ENCODE peak calls at places on chromosome 22, in eight cellular contexts. One of them, this sample, is unnamed.

GRCh38 chr22:17300926-17301325 is 68.3 kb upstream of the CECR2 start:
- DNase-seq in kidney epithelial cell: no peak
- DNase-seq in fibroblast of villous mesenchyme: no peak
- DNase-seq in Calu3: no peak
- DNase-seq in lower leg skin: no peak
- DNase-seq in transverse colon: no peak
- DNase-seq in astrocyte of the cerebellum: no peak
- DNase-seq in astrocyte of the spinal cord: no peak
- DNase-seq in this sample: no peak

GRCh38 chr22:43750751-43751150 is 61.4 kb downstream of the EFCAB6 start:
- DNase-seq in kidney epithelial cell: no peak
- DNase-seq in fibroblast of villous mesenchyme: no peak
- DNase-seq in Calu3: no peak
- DNase-seq in lower leg skin: no peak
- DNase-seq in transverse colon: no peak
- DNase-seq in astrocyte of the cerebellum: no peak
- DNase-seq in astrocyte of the spinal cord: no peak
- DNase-seq in this sample: no peak

GRCh38 chr22:30239421-30240405 is 6.8 kb downstream of the LIF start:
- DNase-seq in kidney epithelial cell: no peak
- DNase-seq in fibroblast of villous mesenchyme: no peak
- DNase-seq in Calu3: peak
- DNase-seq in lower leg skin: no peak
- DNase-seq in transverse colon: no peak
- DNase-seq in astrocyte of the cerebellum: no peak
- DNase-seq in astrocyte of the spinal cord: no peak
- DNase-seq in this sample: no peak

GRCh38 chr22:30205281-30206115 is 41.1 kb downstream of the LIF start:
- DNase-seq in kidney epithelial cell: peak
- DNase-seq in fibroblast of villous mesenchyme: peak
- DNase-seq in Calu3: no peak
- DNase-seq in lower leg skin: peak
- DNase-seq in transverse colon: no peak
- DNase-seq in astrocyte of the cerebellum: peak
- DNase-seq in astrocyte of the spinal cord: peak
- DNase-seq in this sample: peak

GRCh38 chr22:17774206-17774927 is at the start of gene BID:
- DNase-seq in kidney epithelial cell: no peak
- DNase-seq in fibroblast of villous mesenchyme: no peak
- DNase-seq in Calu3: peak
- DNase-seq in lower leg skin: no peak
- DNase-seq in transverse colon: peak
- DNase-seq in astrocyte of the cerebellum: no peak
- DNase-seq in astrocyte of the spinal cord: no peak
- DNase-seq in this sample: no peak

GRCh38 chr22:27331526-27332281 is 469.9 kb downstream of the MN1 start:
- DNase-seq in kidney epithelial cell: no peak
- DNase-seq in fibroblast of villous mesenchyme: peak
- DNase-seq in Calu3: peak
- DNase-seq in lower leg skin: no peak
- DNase-seq in transverse colon: peak
- DNase-seq in astrocyte of the cerebellum: no peak
- DNase-seq in astrocyte of the spinal cord: peak
- DNase-seq in this sample: peak

GRCh38 chr22:32574397-32574796 is 99.8 kb downstream of the FBXO7 start:
- DNase-seq in kidney epithelial cell: no peak
- DNase-seq in fibroblast of villous mesenchyme: no peak
- DNase-seq in Calu3: no peak
- DNase-seq in lower leg skin: no peak
- DNase-seq in transverse colon: no peak
- DNase-seq in astrocyte of the cerebellum: no peak
- DNase-seq in astrocyte of the spinal cord: no peak
- DNase-seq in this sample: no peak

GRCh38 chr22:27238935-27239510 is 562.5 kb downstream of the MN1 start:
- DNase-seq in kidney epithelial cell: peak
- DNase-seq in fibroblast of villous mesenchyme: peak
- DNase-seq in Calu3: peak
- DNase-seq in lower leg skin: no peak
- DNase-seq in transverse colon: no peak
- DNase-seq in astrocyte of the cerebellum: peak
- DNase-seq in astrocyte of the spinal cord: peak
- DNase-seq in this sample: peak

GRCh38 chr22:23838686-23839468 is at the start of gene DERL3:
- DNase-seq in kidney epithelial cell: peak
- DNase-seq in fibroblast of villous mesenchyme: peak
- DNase-seq in Calu3: peak
- DNase-seq in lower leg skin: peak
- DNase-seq in transverse colon: peak
- DNase-seq in astrocyte of the cerebellum: peak
- DNase-seq in astrocyte of the spinal cord: peak
- DNase-seq in this sample: peak
- TF ChIP-seq CTCF in kidney epithelial cell: no peak
- TF ChIP-seq CTCF in fibroblast of villous mesenchyme: no peak
- TF ChIP-seq CTCF in Calu3: no peak
- TF ChIP-seq CTCF in lower leg skin: no peak
- TF ChIP-seq CTCF in transverse colon: no peak
- TF ChIP-seq CTCF in astrocyte of the cerebellum: no peak
- TF ChIP-seq CTCF in astrocyte of the spinal cord: no peak
- TF ChIP-seq CTCF in this sample: no peak

GRCh38 chr22:42169055-42169469 is 38.5 kb upstream of the CYP2D6 start:
- DNase-seq in kidney epithelial cell: no peak
- DNase-seq in fibroblast of villous mesenchyme: peak
- DNase-seq in Calu3: peak
- DNase-seq in lower leg skin: no peak
- DNase-seq in transverse colon: peak
- DNase-seq in astrocyte of the cerebellum: peak
- DNase-seq in astrocyte of the spinal cord: peak
- DNase-seq in this sample: no peak

GRCh38 chr22:42171946-42172345 is 41.3 kb upstream of the CYP2D6 start:
- DNase-seq in kidney epithelial cell: no peak
- DNase-seq in fibroblast of villous mesenchyme: no peak
- DNase-seq in Calu3: no peak
- DNase-seq in lower leg skin: no peak
- DNase-seq in transverse colon: no peak
- DNase-seq in astrocyte of the cerebellum: no peak
- DNase-seq in astrocyte of the spinal cord: no peak
- DNase-seq in this sample: no peak

GRCh38 chr22:42171417-42171816 is 40.8 kb upstream of the CYP2D6 start:
- DNase-seq in kidney epithelial cell: no peak
- DNase-seq in fibroblast of villous mesenchyme: no peak
- DNase-seq in Calu3: no peak
- DNase-seq in lower leg skin: no peak
- DNase-seq in transverse colon: no peak
- DNase-seq in astrocyte of the cerebellum: no peak
- DNase-seq in astrocyte of the spinal cord: no peak
- DNase-seq in this sample: no peak

GRCh38 chr22:42172385-42173172 is 42.0 kb upstream of the CYP2D6 start:
- DNase-seq in kidney epithelial cell: no peak
- DNase-seq in fibroblast of villous mesenchyme: no peak
- DNase-seq in Calu3: no peak
- DNase-seq in lower leg skin: no peak
- DNase-seq in transverse colon: peak
- DNase-seq in astrocyte of the cerebellum: no peak
- DNase-seq in astrocyte of the spinal cord: peak
- DNase-seq in this sample: peak

GRCh38 chr22:42170946-42171345 is 40.3 kb upstream of the CYP2D6 start:
- DNase-seq in kidney epithelial cell: no peak
- DNase-seq in fibroblast of villous mesenchyme: no peak
- DNase-seq in Calu3: no peak
- DNase-seq in lower leg skin: no peak
- DNase-seq in transverse colon: no peak
- DNase-seq in astrocyte of the cerebellum: no peak
- DNase-seq in astrocyte of the spinal cord: no peak
- DNase-seq in this sample: no peak
- TF ChIP-seq CTCF in kidney epithelial cell: no peak
- TF ChIP-seq CTCF in fibroblast of villous mesenchyme: no peak
- TF ChIP-seq CTCF in Calu3: no peak
- TF ChIP-seq CTCF in lower leg skin: no peak
- TF ChIP-seq CTCF in transverse colon: no peak
- TF ChIP-seq CTCF in astrocyte of the cerebellum: no peak
- TF ChIP-seq CTCF in astrocyte of the spinal cord: no peak
- TF ChIP-seq CTCF in this sample: no peak

GRCh38 chr22:22398530-22399327 is 109.8 kb downstream of the ZNF280B start:
- DNase-seq in kidney epithelial cell: no peak
- DNase-seq in fibroblast of villous mesenchyme: no peak
- DNase-seq in Calu3: no peak
- DNase-seq in lower leg skin: no peak
- DNase-seq in transverse colon: no peak
- DNase-seq in astrocyte of the cerebellum: no peak
- DNase-seq in astrocyte of the spinal cord: no peak
- DNase-seq in this sample: no peak

GRCh38 chr22:22397292-22397870 is 111.2 kb downstream of the ZNF280B start:
- DNase-seq in kidney epithelial cell: peak
- DNase-seq in fibroblast of villous mesenchyme: peak
- DNase-seq in Calu3: peak
- DNase-seq in lower leg skin: no peak
- DNase-seq in transverse colon: no peak
- DNase-seq in astrocyte of the cerebellum: no peak
- DNase-seq in astrocyte of the spinal cord: peak
- DNase-seq in this sample: no peak

GRCh38 chr22:22400099-22400498 is 108.4 kb downstream of the ZNF280B start:
- DNase-seq in kidney epithelial cell: no peak
- DNase-seq in fibroblast of villous mesenchyme: no peak
- DNase-seq in Calu3: no peak
- DNase-seq in lower leg skin: no peak
- DNase-seq in transverse colon: no peak
- DNase-seq in astrocyte of the cerebellum: no peak
- DNase-seq in astrocyte of the spinal cord: no peak
- DNase-seq in this sample: no peak

GRCh38 chr22:22396741-22397291 is 111.7 kb downstream of the ZNF280B start:
- DNase-seq in kidney epithelial cell: no peak
- DNase-seq in fibroblast of villous mesenchyme: no peak
- DNase-seq in Calu3: no peak
- DNase-seq in lower leg skin: no peak
- DNase-seq in transverse colon: no peak
- DNase-seq in astrocyte of the cerebellum: no peak
- DNase-seq in astrocyte of the spinal cord: no peak
- DNase-seq in this sample: no peak

GRCh38 chr22:22397875-22398524 is 110.5 kb downstream of the ZNF280B start:
- DNase-seq in kidney epithelial cell: no peak
- DNase-seq in fibroblast of villous mesenchyme: no peak
- DNase-seq in Calu3: no peak
- DNase-seq in lower leg skin: no peak
- DNase-seq in transverse colon: no peak
- DNase-seq in astrocyte of the cerebellum: no peak
- DNase-seq in astrocyte of the spinal cord: no peak
- DNase-seq in this sample: no peak
- TF ChIP-seq CTCF in kidney epithelial cell: no peak
- TF ChIP-seq CTCF in fibroblast of villous mesenchyme: no peak
- TF ChIP-seq CTCF in Calu3: no peak
- TF ChIP-seq CTCF in lower leg skin: no peak
- TF ChIP-seq CTCF in transverse colon: no peak
- TF ChIP-seq CTCF in astrocyte of the cerebellum: no peak
- TF ChIP-seq CTCF in astrocyte of the spinal cord: no peak
- TF ChIP-seq CTCF in this sample: no peak

DNA sequence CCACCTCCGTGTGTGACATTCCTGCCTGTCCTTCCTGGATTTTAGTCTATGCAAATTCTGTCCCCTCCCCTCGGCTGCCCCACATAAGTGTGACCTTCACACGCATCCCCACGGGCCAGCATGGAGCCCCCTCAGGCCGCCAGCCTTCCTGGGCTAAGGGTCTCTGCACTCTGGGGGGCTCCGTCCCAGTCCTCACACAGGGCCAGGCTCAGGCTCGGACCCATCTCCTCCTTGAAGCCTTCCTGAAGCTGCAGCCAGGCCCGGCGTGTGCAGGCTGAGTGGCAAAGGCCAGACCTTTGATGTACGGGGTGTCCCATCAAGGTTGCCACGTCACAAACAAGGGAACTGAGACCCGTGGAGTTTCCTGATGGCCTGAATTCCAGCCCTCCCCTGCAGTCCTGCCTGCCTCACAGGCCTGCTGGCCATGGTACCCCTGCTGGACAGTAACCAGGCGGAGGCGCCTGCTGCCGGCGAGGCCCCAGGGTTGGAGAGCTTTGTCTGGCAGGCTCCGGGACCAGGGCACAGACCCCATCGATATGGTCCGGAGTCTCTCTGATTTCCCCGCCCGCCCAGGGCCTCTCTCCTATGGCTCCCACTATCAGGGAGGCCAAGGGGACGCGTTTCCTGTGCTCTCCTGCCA is 791.7 kb downstream of the BRD1 start:
- DNase-seq in kidney epithelial cell: no peak
- DNase-seq in fibroblast of villous mesenchyme: no peak
- DNase-seq in Calu3: no peak
- DNase-seq in lower leg skin: no peak
- DNase-seq in transverse colon: no peak
- DNase-seq in astrocyte of the cerebellum: no peak
- DNase-seq in astrocyte of the spinal cord: no peak
- DNase-seq in this sample: no peak
- TF ChIP-seq CTCF in kidney epithelial cell: no peak
- TF ChIP-seq CTCF in fibroblast of villous mesenchyme: no peak
- TF ChIP-seq CTCF in Calu3: no peak
- TF ChIP-seq CTCF in lower leg skin: no peak
- TF ChIP-seq CTCF in transverse colon: no peak
- TF ChIP-seq CTCF in astrocyte of the cerebellum: no peak
- TF ChIP-seq CTCF in astrocyte of the spinal cord: no peak
- TF ChIP-seq CTCF in this sample: no peak

DNA sequence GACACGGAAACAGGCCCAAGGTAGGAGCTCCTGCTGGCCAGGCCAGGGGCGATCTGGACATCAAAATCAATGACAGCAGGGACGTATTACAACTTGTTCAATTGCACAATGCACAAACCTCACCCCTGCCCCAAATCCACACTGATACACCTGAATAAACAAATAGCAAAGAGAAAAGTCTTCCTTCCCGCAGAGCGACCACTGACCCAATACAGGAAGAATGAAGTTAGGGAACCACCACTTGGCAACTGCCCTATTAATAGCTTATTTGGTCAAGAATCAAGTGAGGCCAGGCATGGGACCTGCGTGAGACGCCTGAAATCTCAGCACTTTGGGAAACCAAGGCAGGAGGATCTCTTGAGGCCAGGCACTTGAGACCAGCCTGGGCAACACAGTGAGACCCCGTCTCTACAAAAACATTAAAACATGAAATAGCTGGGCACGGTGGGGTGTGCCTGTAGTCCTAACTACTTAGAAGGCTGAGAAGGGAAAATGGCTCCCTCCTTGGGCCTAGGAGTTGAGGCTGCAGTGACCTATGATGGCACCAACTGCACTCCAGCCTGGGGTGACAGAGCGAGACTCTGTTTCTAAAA is 109.1 kb downstream of the MED15 start:
- DNase-seq in kidney epithelial cell: no peak
- DNase-seq in fibroblast of villous mesenchyme: no peak
- DNase-seq in Calu3: no peak
- DNase-seq in lower leg skin: no peak
- DNase-seq in transverse colon: no peak
- DNase-seq in astrocyte of the cerebellum: no peak
- DNase-seq in astrocyte of the spinal cord: peak
- DNase-seq in this sample: no peak
- TF ChIP-seq CTCF in kidney epithelial cell: no peak
- TF ChIP-seq CTCF in fibroblast of villous mesenchyme: no peak
- TF ChIP-seq CTCF in Calu3: no peak
- TF ChIP-seq CTCF in lower leg skin: no peak
- TF ChIP-seq CTCF in transverse colon: no peak
- TF ChIP-seq CTCF in astrocyte of the cerebellum: no peak
- TF ChIP-seq CTCF in astrocyte of the spinal cord: no peak
- TF ChIP-seq CTCF in this sample: no peak

DNA sequence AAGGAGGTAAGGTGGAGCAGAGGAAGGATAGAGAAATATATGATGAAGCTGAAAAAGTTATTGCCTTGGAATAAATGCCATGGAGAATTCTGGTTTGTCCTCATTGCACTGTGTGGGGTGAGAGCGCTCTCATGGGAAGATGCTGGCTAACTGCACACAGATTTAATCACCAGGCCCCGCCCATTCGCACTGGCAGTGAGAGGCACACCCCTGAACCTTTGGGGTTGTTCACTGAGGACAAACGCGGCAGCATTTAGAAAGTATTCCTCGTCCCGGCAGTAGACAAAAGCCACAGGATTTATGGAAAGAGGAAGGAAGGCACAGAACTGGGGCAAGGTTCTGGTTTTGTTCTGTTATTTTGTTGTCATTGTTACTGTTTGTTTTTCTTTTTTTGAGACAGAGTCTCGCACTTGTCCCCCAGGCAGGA is 70.2 kb downstream of the MED15 start:
- DNase-seq in kidney epithelial cell: no peak
- DNase-seq in fibroblast of villous mesenchyme: no peak
- DNase-seq in Calu3: no peak
- DNase-seq in lower leg skin: peak
- DNase-seq in transverse colon: no peak
- DNase-seq in astrocyte of the cerebellum: no peak
- DNase-seq in astrocyte of the spinal cord: no peak
- DNase-seq in this sample: no peak
- TF ChIP-seq CTCF in kidney epithelial cell: no peak
- TF ChIP-seq CTCF in fibroblast of villous mesenchyme: no peak
- TF ChIP-seq CTCF in Calu3: no peak
- TF ChIP-seq CTCF in lower leg skin: no peak
- TF ChIP-seq CTCF in transverse colon: no peak
- TF ChIP-seq CTCF in astrocyte of the cerebellum: no peak
- TF ChIP-seq CTCF in astrocyte of the spinal cord: no peak
- TF ChIP-seq CTCF in this sample: no peak

This sample was measured in ascending aorta.